ENCODE peak calls at places on chromosome 2, in eight cellular contexts. D, H, L, N, W, A, K and Q are unnamed samples.
A peak's percentile ranks its signal among the peaks of the same experiment; 100 is the strongest.

GRCh38 chr2:232502513-232502900 is 14.9 kb upstream of the ECEL1 start:
- DNase-seq in D (peak; percentile 46), H (no peak), L (no peak), N (no peak), W (peak; percentile 31), A (no peak), K (no peak), Q (no peak)

GRCh38 chr2:28626376-28626775 is 125.3 kb upstream of the PPP1CB start:
- DNase-seq in D (no peak), H (no peak), L (no peak), N (no peak), W (no peak), A (no peak), K (no peak), Q (no peak)

GRCh38 chr2:55743583-55743982 is 49.9 kb upstream of the PNPT1 start:
- DNase-seq in D (no peak), H (no peak), L (no peak), N (peak; percentile 89), W (peak; percentile 87), A (peak; percentile 49), K (no peak), Q (no peak)

GRCh38 chr2:203122317-203122998 is 107.8 kb downstream of the NBEAL1 start:
- DNase-seq in D (peak; percentile 8), H (no peak), L (no peak), N (peak; percentile 5), W (peak; percentile 4), A (no peak), K (no peak), Q (peak; percentile 24)

GRCh38 chr2:182866461-182867369 is at the start of gene FRZB:
- DNase-seq in D (peak; percentile 81), H (peak; percentile 76), L (no peak), N (peak; percentile 42), W (peak; percentile 71), A (no peak), K (no peak), Q (peak; percentile 78)

GRCh38 chr2:73293534-73294171 is at the start of gene EGR4:
- DNase-seq in D (peak; percentile 95), H (no peak), L (peak; percentile 76), N (peak; percentile 73), W (peak; percentile 85), A (peak; percentile 75), K (no peak), Q (peak; percentile 82)

GRCh38 chr2:172578054-172578453 is 22.2 kb downstream of the PDK1 start:
- DNase-seq in D (no peak), H (no peak), L (no peak), N (peak; percentile 16), W (peak; percentile 26), A (no peak), K (no peak), Q (no peak)

GRCh38 chr2:4135765-4136164 is 432.4 kb downstream of the DCDC2C start:
- DNase-seq in D (no peak), H (no peak), L (no peak), N (no peak), W (no peak), A (no peak), K (no peak), Q (no peak)

GRCh38 chr2:108604196-108604595 is 69.9 kb downstream of the LIMS1 start:
- DNase-seq in D (no peak), H (no peak), L (no peak), N (peak; percentile 53), W (peak; percentile 77), A (no peak), K (no peak), Q (no peak)

GRCh38 chr2:206232287-206233035 is 42.0 kb upstream of the ZDBF2 start:
- DNase-seq in D (peak; percentile 52), H (no peak), L (no peak), N (no peak), W (no peak), A (no peak), K (no peak), Q (no peak)

GRCh38 chr2:200121931-200122330 is 166.5 kb downstream of the MAIP1 start:
- DNase-seq in D (no peak), H (no peak), L (no peak), N (peak; percentile 28), W (peak; percentile 25), A (no peak), K (no peak), Q (no peak)

GRCh38 chr2:98822301-98823164 is 91.6 kb upstream of the MGAT4A start:
- DNase-seq in D (peak; percentile 80), H (no peak), L (peak; percentile 37), N (peak; percentile 18), W (peak; percentile 46), A (no peak), K (no peak), Q (no peak)

GRCh38 chr2:146602856-146603255 is 1242.0 kb upstream of the ACVR2A start:
- DNase-seq in D (no peak), H (no peak), L (no peak), N (peak; percentile 28), W (peak; percentile 21), A (no peak), K (no peak), Q (no peak)